ENCODE peak calls at places on chromosomes 3 and 15, in six cellular contexts. U is CD8-positive, alpha-beta memory T cell; R is Karpas-422; H is right atrium auricular region; Q is left lung; S is tibial artery. Y is an unnamed sample. For H3K4me1, the result is how much of the 10 kb centered on the place peaks cover.

GRCh38 chr15:29424118-29424517 is 154.5 kb upstream of the NSMCE3 start:
- DNase-seq in U (no peak), R (peak), H (no peak), Q (no peak), S (no peak), Y (no peak)

GRCh38 chr3:48684480-48685143 is 1.1 kb downstream of the NCKIPSD start:
- DNase-seq in U (no peak), R (peak), H (peak), Q (no peak), S (no peak), Y (no peak)

GRCh38 chr3:12436514-12437222 is 47.6 kb upstream of the TSEN2 start:
- DNase-seq in U (no peak), R (no peak), H (peak), Q (no peak), S (no peak), Y (no peak)

GRCh38 chr3:44048949-44049348 is 192.7 kb upstream of the TOPAZ1 start:
- DNase-seq in U (no peak), R (no peak), H (no peak), Q (no peak), S (no peak), Y (no peak)

GRCh38 chr3:71397046-71397445 is 186.5 kb downstream of the FOXP1 start:
- DNase-seq in U (no peak), R (peak), H (no peak), Q (no peak), S (peak), Y (no peak)

GRCh38 chr15:67744331-67745058 is 80.8 kb upstream of the SKOR1 start:
- DNase-seq in U (peak), R (no peak), H (no peak), Q (no peak), S (no peak), Y (no peak)

GRCh38 chr3:143084856-143085731 is 34.5 kb upstream of the CHST2 start:
- DNase-seq in U (no peak), R (peak), H (no peak), Q (peak), S (no peak), Y (no peak)

GRCh38 chr15:39908186-39908585 is 11.9 kb downstream of the GPR176 start:
- DNase-seq in U (no peak), R (no peak), H (no peak), Q (no peak), S (no peak), Y (no peak)

GRCh38 chr15:84794148-84794547 is 23.0 kb upstream of the ALPK3 start:
- DNase-seq in U (no peak), R (no peak), H (no peak), Q (no peak), S (no peak), Y (no peak)

GRCh38 chr3:25428003-25428861 is at the start of gene RARB:
- DNase-seq in U (no peak), R (no peak), H (peak), Q (no peak), S (peak), Y (peak)

GRCh38 chr3:37435572-37435971 is 261.2 kb upstream of the LRRFIP2 start:
- DNase-seq in U (no peak), R (no peak), H (no peak), Q (no peak), S (no peak), Y (no peak)

GRCh38 chr3:126258670-126259069 is 78.3 kb upstream of the ALDH1L1 start:
- DNase-seq in U (no peak), R (peak), H (no peak), Q (no peak), S (no peak), Y (peak)

GRCh38 chr15:29651476-29652072 is 170.7 kb downstream of the TJP1 start:
- DNase-seq in U (no peak), R (no peak), H (peak), Q (no peak), S (no peak), Y (no peak)

DNA sequence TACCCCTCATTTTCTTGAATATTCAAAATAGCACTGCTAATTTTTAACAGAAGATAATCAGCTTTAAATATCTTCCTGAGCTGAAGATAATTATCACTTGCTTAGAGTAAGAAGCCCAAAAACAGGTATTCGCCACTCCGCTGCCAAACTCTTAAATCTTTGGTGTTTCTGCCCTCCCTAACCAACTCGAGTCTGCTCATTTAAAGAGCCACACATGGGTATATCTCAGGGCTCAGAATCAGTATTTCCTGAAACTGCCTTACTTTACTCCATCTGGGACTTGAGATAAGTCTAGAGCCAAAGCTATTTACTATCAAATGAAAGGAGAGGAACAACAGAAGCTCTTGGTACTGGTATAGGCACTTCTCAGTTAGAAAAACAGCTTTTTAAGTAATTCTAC is 10.8 kb downstream of the PDCD10 start:
- DNase-seq in U (no peak), R (no peak), H (no peak), Q (no peak), S (no peak), Y (no peak)
- H3K4me1 ChIP-seq in U (under half), R (under half), H (under half), Q (under half), S (under half), Y (under half)

GRCh38 chr15:78828930-78829329 is 17.7 kb upstream of the ADAMTS7 start:
- DNase-seq in U (no peak), R (no peak), H (no peak), Q (no peak), S (no peak), Y (no peak)

GRCh38 chr15:78831229-78832207 is 20.3 kb upstream of the ADAMTS7 start:
- DNase-seq in U (no peak), R (no peak), H (no peak), Q (peak), S (no peak), Y (no peak)

GRCh38 chr15:78836333-78836732 is 25.1 kb upstream of the ADAMTS7 start:
- DNase-seq in U (no peak), R (no peak), H (no peak), Q (no peak), S (no peak), Y (no peak)

DNA sequence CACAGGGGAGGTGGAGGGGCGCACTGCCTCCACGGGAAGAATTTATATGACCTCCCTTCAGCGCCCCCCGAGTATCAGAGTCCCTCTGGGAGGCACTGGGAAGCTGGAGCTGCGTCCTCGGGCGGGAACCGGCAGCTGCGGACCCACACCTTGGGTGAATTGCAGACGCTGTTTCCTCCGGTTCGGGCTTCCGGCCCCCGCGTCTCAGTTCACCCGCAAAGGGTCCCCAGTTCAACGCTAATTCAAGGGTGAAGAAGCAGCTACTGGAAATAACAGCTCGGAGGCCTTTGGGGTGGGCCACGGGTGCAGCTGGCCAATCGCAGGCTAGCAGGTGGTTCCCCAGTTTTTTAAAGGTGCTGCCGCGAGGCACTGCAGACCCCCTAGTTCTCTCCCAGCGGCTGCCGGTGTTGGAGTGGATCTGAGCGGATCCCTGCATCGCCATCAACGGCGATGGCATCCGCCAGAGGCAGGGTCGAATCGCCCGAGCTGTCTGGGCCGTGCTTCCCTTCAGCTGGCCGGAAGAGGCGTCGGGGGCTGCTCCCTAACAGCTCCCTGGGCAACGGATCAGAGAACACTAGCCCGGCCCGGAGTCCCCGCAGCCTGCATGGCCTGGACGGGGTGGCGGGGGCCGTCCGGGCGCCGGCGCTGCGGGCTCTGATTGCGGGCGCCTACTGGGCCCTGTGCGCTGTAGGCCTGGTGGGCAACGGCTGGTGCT is 19.4 kb upstream of the ADAMTS7 start:
- DNase-seq in U (peak), R (no peak), H (no peak), Q (peak), S (no peak), Y (no peak)
- H3K4me3 ChIP-seq in U (no peak), R (no peak), H (peak), Q (no peak), S (no peak), Y (no peak)

DNA sequence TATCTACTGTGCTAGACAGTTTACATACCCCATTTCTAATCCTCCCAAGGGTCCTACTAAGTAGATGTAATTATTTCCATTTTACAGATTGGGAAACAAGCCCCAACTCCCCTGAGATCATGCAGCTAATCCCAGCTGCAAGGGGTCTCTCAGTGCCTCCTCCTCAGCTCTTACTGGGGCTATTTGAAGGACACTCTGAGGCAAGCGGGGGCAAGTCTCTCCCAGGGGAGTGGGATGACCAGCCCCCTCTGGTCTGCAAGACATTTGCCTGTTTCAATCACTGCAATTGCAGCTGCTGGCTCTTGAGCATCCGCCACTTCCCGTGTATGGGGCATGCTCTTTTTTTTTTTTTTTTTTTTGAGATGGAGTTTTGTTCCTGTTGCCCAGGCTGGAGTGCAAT is 11.4 kb downstream of the LAMP3 start:
- DNase-seq in U (no peak), R (peak), H (no peak), Q (no peak), S (no peak), Y (no peak)
- H3K27ac ChIP-seq in U (no peak), R (peak), H (no peak), Q (peak), S (no peak), Y (no peak)

DNA sequence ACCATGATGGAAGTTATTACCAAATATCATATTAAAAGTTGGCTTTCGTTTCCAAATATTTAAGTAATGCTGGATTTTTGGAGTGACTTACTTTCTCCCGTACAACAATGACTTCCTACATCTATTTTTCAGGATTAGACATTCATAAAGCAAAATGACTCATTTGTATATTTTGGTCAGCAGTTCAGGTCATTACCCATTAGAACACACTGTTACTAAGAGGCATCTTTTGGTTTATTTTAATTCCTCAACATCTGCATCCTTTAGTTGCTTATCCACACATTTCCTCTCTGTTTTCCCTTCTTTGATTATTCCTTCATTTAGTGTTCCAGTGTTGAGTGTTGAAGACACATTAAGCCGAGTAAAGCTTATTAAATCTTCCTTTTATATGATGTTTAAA is 348.2 kb downstream of the NAALADL2 start:
- DNase-seq in U (no peak), R (no peak), H (no peak), Q (no peak), S (no peak), Y (no peak)
- H3K4me1 ChIP-seq in U (under half), R (under half), H (under half), Q (under half), S (under half), Y (under half)

GRCh38 chr3:108292905-108293328 is 3.4 kb upstream of the HHLA2 start:
- DNase-seq in U (peak), R (no peak), H (no peak), Q (no peak), S (no peak), Y (no peak)
- H3K4me3 ChIP-seq in U (no peak), R (no peak), H (no peak), Q (no peak), S (no peak), Y (no peak)

DNA sequence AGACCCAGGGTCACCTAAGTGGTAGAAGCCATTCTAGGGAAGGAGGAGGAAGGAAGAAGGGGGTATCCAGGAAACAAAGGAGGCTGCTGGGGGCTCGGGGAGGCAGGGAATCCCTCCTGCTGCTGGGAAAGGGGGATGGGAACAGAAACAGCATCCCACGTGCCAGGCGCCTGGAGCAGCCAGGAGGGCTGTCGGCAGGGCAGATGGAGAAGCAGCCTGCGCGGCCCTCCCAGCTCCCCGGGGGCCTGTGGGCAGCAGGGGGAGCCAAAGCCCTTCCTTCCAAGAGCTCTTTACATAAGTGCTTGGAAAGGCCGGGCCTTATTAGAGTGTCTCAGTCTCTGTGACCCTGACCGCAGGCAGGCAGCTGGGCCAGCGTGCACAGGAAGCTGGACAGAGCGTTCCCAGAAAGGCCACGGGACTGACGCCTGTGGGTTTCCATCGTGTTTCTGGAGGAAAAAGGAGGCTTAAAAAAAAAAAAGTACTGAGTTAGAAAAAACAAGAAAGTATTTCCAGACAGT is 24.8 kb downstream of the LOXL1 start:
- DNase-seq in U (peak), R (peak), H (peak), Q (peak), S (peak), Y (peak)
- H3K27ac ChIP-seq in U (no peak), R (no peak), H (peak), Q (peak), S (peak), Y (peak)

DNA sequence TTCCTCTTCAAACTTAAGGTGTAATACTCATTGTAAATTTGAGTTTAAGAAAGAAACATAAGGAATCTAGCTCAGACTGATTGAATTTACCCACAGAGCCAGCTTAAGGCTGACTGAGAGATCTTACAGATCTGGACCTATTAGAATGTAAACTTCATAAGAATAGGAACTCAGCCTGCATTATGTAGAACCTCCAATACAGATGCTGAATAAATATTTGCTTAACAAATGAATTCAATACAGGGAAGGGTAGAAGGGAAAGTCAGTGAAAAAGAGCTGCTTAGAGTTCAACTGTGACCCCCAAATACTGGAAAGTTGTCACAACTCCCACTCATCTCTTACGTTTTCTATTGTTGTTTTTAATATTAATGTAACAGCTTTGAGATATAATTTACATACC is 11.5 kb downstream of the KPNA4 start:
- DNase-seq in U (no peak), R (no peak), H (no peak), Q (no peak), S (no peak), Y (no peak)
- H3K4me1 ChIP-seq in U (under half), R (under half), H (under half), Q (under half), S (under half), Y (under half)

DNA sequence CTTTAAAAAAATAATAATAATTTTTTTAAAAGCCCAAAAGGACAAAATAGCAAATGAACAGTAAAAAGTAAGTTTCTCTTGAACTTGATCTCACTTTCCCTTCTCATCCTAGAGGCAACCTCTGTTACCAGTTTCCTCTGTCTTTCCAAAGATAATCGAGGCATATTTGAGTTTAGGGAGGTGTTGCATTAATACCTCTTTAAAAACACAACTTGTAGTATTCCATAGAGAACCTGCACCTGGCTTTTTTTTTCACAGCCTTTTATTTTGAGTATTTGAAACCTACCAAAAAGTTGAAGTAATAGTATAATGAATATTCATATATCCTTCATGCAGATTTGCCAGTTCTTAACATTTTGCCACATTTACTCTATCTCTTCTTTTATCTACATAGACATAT is 9.1 kb downstream of the CSK start:
- DNase-seq in U (no peak), R (peak), H (no peak), Q (no peak), S (no peak), Y (no peak)
- H3K4me3 ChIP-seq in U (peak), R (peak), H (no peak), Q (peak), S (no peak), Y (no peak)

GRCh38 chr3:58217209-58217811 is 6.5 kb upstream of the DNASE1L3 start:
- DNase-seq in U (peak), R (peak), H (peak), Q (peak), S (peak), Y (peak)

GRCh38 chr3:58216496-58217197 is 5.9 kb upstream of the DNASE1L3 start:
- DNase-seq in U (no peak), R (no peak), H (no peak), Q (no peak), S (no peak), Y (no peak)

GRCh38 chr3:58218904-58219303 is 8.1 kb upstream of the DNASE1L3 start:
- DNase-seq in U (no peak), R (no peak), H (no peak), Q (no peak), S (no peak), Y (no peak)

GRCh38 chr3:58214484-58215316 is 3.9 kb upstream of the DNASE1L3 start:
- DNase-seq in U (no peak), R (peak), H (no peak), Q (no peak), S (no peak), Y (no peak)

GRCh38 chr3:58215317-58216025 is 4.7 kb upstream of the DNASE1L3 start:
- DNase-seq in U (no peak), R (no peak), H (no peak), Q (no peak), S (no peak), Y (no peak)
- H3K27ac ChIP-seq in U (no peak), R (no peak), H (no peak), Q (no peak), S (no peak), Y (no peak)

DNA sequence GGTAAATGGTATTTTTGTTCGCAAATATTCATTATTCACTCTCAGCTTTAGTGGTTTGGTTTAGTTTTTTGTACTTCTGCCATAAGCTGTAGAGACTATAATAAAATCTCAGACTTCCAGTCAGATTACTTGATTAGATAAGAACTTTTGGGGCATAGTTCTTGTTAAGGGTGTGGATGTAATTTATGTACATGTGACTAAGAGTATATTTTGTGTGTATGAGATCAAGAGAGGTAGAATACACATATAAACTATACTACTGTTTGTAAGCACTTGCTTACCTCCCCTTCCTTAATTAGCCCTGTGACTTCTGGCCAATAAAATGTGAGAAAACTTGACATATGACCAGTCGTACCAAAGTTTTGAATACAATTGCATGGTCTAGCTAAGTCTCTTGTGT is 12.0 kb downstream of the CNTN3 start:
- DNase-seq in U (no peak), R (no peak), H (no peak), Q (no peak), S (no peak), Y (no peak)
- H3K4me1 ChIP-seq in U (under half), R (under half), H (under half), Q (under half), S (under half), Y (under half)

Y was measured in gastrocnemius medialis.